ENCODE peak calls at places on chromosomes 12 and 14, in seven cellular contexts. R is NCI-H748 treated with DMSO at 0.1 percent for 48 hours; H is activated CD4-positive, alpha-beta T cell treated with anti-CD3 and anti-CD28 coated beads, Interleukin-2, amount 50 U/mL, for 24 hours; M is neural progenitor cell; N is RPMI7951; K is trophoblast cell; W is T-helper 1 cell. S is an unnamed sample.

GRCh38 chr14:104544362-104544761 is 35.2 kb upstream of the C14orf180 start:
- DNase-seq in M (no peak), W (no peak), R (no peak), N (no peak), H (no peak), K (no peak), S (no peak)

GRCh38 chr12:69880566-69880965 is 55.5 kb downstream of the MYRFL start:
- DNase-seq in W (no peak), N (peak), H (no peak), M (peak), K (no peak), R (no peak), S (no peak)

GRCh38 chr12:132475304-132476037 is 14.5 kb upstream of the FBRSL1 start:
- DNase-seq in N (no peak), K (peak), W (peak), R (no peak), M (no peak), H (no peak), S (no peak)

GRCh38 chr12:108980831-108981618 is 39.8 kb downstream of the SVOP start:
- DNase-seq in R (no peak), N (peak), W (no peak), M (no peak), K (peak), H (no peak), S (no peak)

GRCh38 chr12:46562625-46563228 is 190.2 kb upstream of the SLC38A2 start:
- DNase-seq in W (peak), M (no peak), K (peak), R (no peak), N (peak), H (no peak), S (no peak)

GRCh38 chr14:73368621-73369020 is 89.7 kb downstream of the NUMB start:
- DNase-seq in R (no peak), K (no peak), M (no peak), W (no peak), N (no peak), H (no peak), S (no peak)

GRCh38 chr14:50943943-50944646 is at the start of gene PYGL:
- DNase-seq in M (peak), N (peak), H (no peak), K (peak), W (peak), R (peak), S (peak)

GRCh38 chr14:34981743-34982420 is 910 bp upstream of the SRP54 start:
- DNase-seq in H (peak), M (peak), K (peak), N (peak), R (no peak), W (peak), S (peak)

GRCh38 chr14:85195872-85196477 is 334.0 kb upstream of the FLRT2 start:
- DNase-seq in R (no peak), H (no peak), K (no peak), W (no peak), N (no peak), M (peak), S (no peak)

GRCh38 chr14:50769893-50770500 is 61.0 kb downstream of the NIN start:
- DNase-seq in K (no peak), N (no peak), R (no peak), H (no peak), M (no peak), W (no peak), S (no peak)

GRCh38 chr12:19003110-19003509 is 126.4 kb upstream of the PLEKHA5 start:
- DNase-seq in W (no peak), R (no peak), N (no peak), M (no peak), H (no peak), K (no peak), S (no peak)

GRCh38 chr12:58602179-58602578 is 318.1 kb downstream of the LRIG3 start:
- DNase-seq in W (no peak), M (no peak), K (no peak), R (no peak), N (no peak), H (no peak), S (no peak)

GRCh38 chr12:39064712-39065111 is 159.3 kb upstream of the CPNE8 start:
- DNase-seq in R (no peak), H (no peak), M (no peak), W (no peak), K (peak), N (no peak), S (no peak)

GRCh38 chr14:61596985-61597384 is 98.3 kb upstream of the HIF1A start:
- DNase-seq in R (no peak), W (no peak), M (no peak), H (no peak), K (peak), N (no peak), S (no peak)

GRCh38 chr12:89073027-89073398 is 279.3 kb downstream of the DUSP6 start:
- DNase-seq in H (no peak), M (no peak), K (no peak), W (peak), N (peak), R (peak), S (no peak)

GRCh38 chr14:105739331-105740102 is 213.1 kb downstream of the TMEM121 start:
- DNase-seq in K (no peak), N (no peak), H (no peak), W (no peak), R (no peak), M (no peak), S (no peak)

GRCh38 chr12:27517532-27517931 is 6.5 kb upstream of the PPFIBP1 start:
- DNase-seq in W (no peak), K (no peak), N (no peak), M (no peak), R (no peak), H (no peak), S (no peak)

GRCh38 chr14:81385824-81386223 is 14.3 kb downstream of the STON2 start:
- DNase-seq in H (no peak), K (no peak), N (no peak), R (no peak), M (peak), W (no peak), S (no peak)

GRCh38 chr14:88286309-88286708 is 36.8 kb downstream of the KCNK10 start:
- DNase-seq in H (no peak), N (no peak), R (no peak), M (no peak), K (no peak), W (no peak), S (no peak)

GRCh38 chr12:53073881-53074280 is 5.3 kb downstream of the SPRYD3 start:
- DNase-seq in W (no peak), H (no peak), M (no peak), R (no peak), N (no peak), K (no peak), S (no peak)

GRCh38 chr14:69263364-69263763 is 3.4 kb downstream of the GALNT16 start:
- DNase-seq in H (no peak), W (no peak), N (peak), K (peak), R (no peak), M (no peak), S (no peak)

GRCh38 chr12:122978507-122978955 is 1.9 kb upstream of the ARL6IP4 start:
- DNase-seq in N (no peak), K (no peak), H (no peak), W (no peak), R (no peak), M (no peak), S (no peak)

GRCh38 chr12:6494351-6494743 is 445 bp downstream of the NCAPD2 start:
- DNase-seq in W (no peak), H (no peak), K (no peak), N (no peak), M (no peak), R (no peak), S (no peak)

GRCh38 chr14:89332031-89332430 is 85.0 kb downstream of the FOXN3 start:
- DNase-seq in R (no peak), K (no peak), M (no peak), N (no peak), W (no peak), H (no peak), S (no peak)

GRCh38 chr12:23880988-23881387 is 68.5 kb downstream of the SOX5 start:
- DNase-seq in H (no peak), N (no peak), M (no peak), K (no peak), W (no peak), R (no peak), S (no peak)

GRCh38 chr12:38384816-38385491 is 68.4 kb downstream of the ALG10B start:
- DNase-seq in W (no peak), R (no peak), H (no peak), K (peak), M (peak), N (peak), S (no peak)

GRCh38 chr14:67512463-67513134 is 20.5 kb upstream of the PLEKHH1 start:
- DNase-seq in R (no peak), M (no peak), W (no peak), N (no peak), K (no peak), H (no peak), S (no peak)

GRCh38 chr12:46492471-46493351 is 120.1 kb upstream of the SLC38A2 start:
- DNase-seq in M (no peak), R (no peak), K (peak), N (peak), H (no peak), W (no peak), S (no peak)

GRCh38 chr12:53344824-53345485 is 8.8 kb upstream of the SP7 start:
- DNase-seq in K (peak), H (peak), W (peak), M (peak), N (peak), R (peak), S (peak)

GRCh38 chr14:103624860-103625259 is 4.2 kb upstream of the KLC1 start:
- DNase-seq in W (no peak), N (peak), R (no peak), H (no peak), M (peak), K (peak), S (no peak)

GRCh38 chr14:72863216-72864006 is 30.5 kb downstream of the DPF3 start:
- DNase-seq in W (no peak), N (peak), K (no peak), H (no peak), M (no peak), R (no peak), S (no peak)

GRCh38 chr12:1912580-1913376 is 5.7 kb downstream of the CACNA2D4 start:
- DNase-seq in M (no peak), K (peak), N (peak), W (no peak), H (no peak), R (no peak), S (peak)

GRCh38 chr12:50642755-50643154 is 121.1 kb upstream of the ATF1 start:
- DNase-seq in W (no peak), M (no peak), R (no peak), H (no peak), K (no peak), N (no peak), S (no peak)

GRCh38 chr12:91331371-91331770 is 148.8 kb upstream of the DCN start:
- DNase-seq in W (no peak), M (no peak), N (no peak), H (no peak), R (no peak), K (no peak), S (no peak)

GRCh38 chr12:98645572-98646067 is 530 bp downstream of the APAF1 start:
- DNase-seq in H (peak), M (peak), K (peak), R (no peak), N (no peak), W (peak), S (peak)

GRCh38 chr14:102442241-102443211 is 67.0 kb downstream of the ANKRD9 start:
- DNase-seq in W (no peak), N (no peak), M (no peak), H (no peak), K (peak), R (no peak), S (no peak)

GRCh38 chr14:83470466-83470865 is 1936.8 kb upstream of the SEL1L start:
- DNase-seq in R (no peak), H (no peak), K (no peak), W (no peak), N (no peak), M (no peak), S (no peak)